ENCODE peak calls at places on chromosomes 4 and X, in seven cellular contexts. C, N, I, D, T, X and E are unnamed samples.

GRCh38 chr4:152534541-152535231 is 1.2 kb downstream of the FBXW7 start:
- DNase-seq in N (no peak), T (no peak), D (peak), C (peak), X (no peak), I (peak), E (no peak)

GRCh38 chr4:177480796-177481195 is 38.6 kb upstream of the AGA start:
- DNase-seq in T (no peak), N (no peak), X (peak), C (no peak), I (no peak), D (no peak), E (no peak)

GRCh38 chr4:15365641-15366040 is 62.2 kb upstream of the C1QTNF7 start:
- DNase-seq in X (no peak), C (no peak), D (no peak), I (no peak), T (no peak), N (no peak), E (no peak)

GRCh38 chrX:155056471-155056870 is 14.5 kb downstream of the CMC4 start:
- DNase-seq in C (no peak), N (no peak), T (no peak), X (no peak), D (no peak), I (no peak), E (no peak)

GRCh38 chr4:168421671-168422070 is 58.6 kb downstream of the DDX60L start:
- DNase-seq in D (no peak), N (no peak), I (no peak), C (no peak), T (no peak), X (peak), E (no peak)

GRCh38 chr4:2186133-2186864 is 55.6 kb downstream of the HAUS3 start:
- DNase-seq in I (no peak), T (no peak), N (no peak), C (no peak), X (peak), D (no peak), E (no peak)

GRCh38 chr4:130257271-130257670 is 1161.3 kb downstream of the C4orf33 start:
- DNase-seq in X (peak), D (no peak), T (no peak), N (no peak), C (no peak), I (no peak), E (no peak)

GRCh38 chr4:42371306-42372063 is 25.8 kb upstream of the SHISA3 start:
- DNase-seq in D (no peak), T (no peak), N (peak), X (no peak), C (no peak), I (no peak), E (no peak)